ENCODE peak calls at places on chromosomes 3 and 15, in five cellular contexts. One of them, this sample, is unnamed.

GRCh38 chr3:49119036-49119435 is 1.6 kb downstream of the USP19 start:
- DNase-seq in vagina: no peak
- DNase-seq in MM.1S: no peak
- DNase-seq in lower lobe of right lung: no peak
- DNase-seq in mucosa of descending colon: no peak
- DNase-seq in this sample: no peak

GRCh38 chr15:62594017-62594416 is 428.9 kb upstream of the C2CD4B start:
- DNase-seq in lower lobe of right lung: no peak
- DNase-seq in MM.1S: no peak
- DNase-seq in mucosa of descending colon: no peak
- DNase-seq in vagina: no peak
- DNase-seq in this sample: no peak

GRCh38 chr3:124217542-124217941 is 225.6 kb upstream of the ROPN1 start:
- DNase-seq in MM.1S: peak; percentile 74
- DNase-seq in lower lobe of right lung: no peak
- DNase-seq in vagina: no peak
- DNase-seq in mucosa of descending colon: no peak
- DNase-seq in this sample: no peak

GRCh38 chr15:79179108-79179561 is 88.6 kb upstream of the RASGRF1 start:
- DNase-seq in mucosa of descending colon: no peak
- DNase-seq in lower lobe of right lung: no peak
- DNase-seq in MM.1S: no peak
- DNase-seq in vagina: no peak
- DNase-seq in this sample: no peak

GRCh38 chr15:68578175-68578959 is 426 bp upstream of the CORO2B start:
- DNase-seq in mucosa of descending colon: peak; percentile 72
- DNase-seq in vagina: no peak
- DNase-seq in lower lobe of right lung: peak; percentile 72
- DNase-seq in MM.1S: no peak
- DNase-seq in this sample: peak; percentile 75

GRCh38 chr15:52652984-52653383 is 26.2 kb downstream of the ATOSA start:
- DNase-seq in lower lobe of right lung: no peak
- DNase-seq in MM.1S: no peak
- DNase-seq in mucosa of descending colon: no peak
- DNase-seq in vagina: no peak
- DNase-seq in this sample: no peak

GRCh38 chr3:88235102-88235501 is 85.3 kb downstream of the C3orf38 start:
- DNase-seq in mucosa of descending colon: no peak
- DNase-seq in lower lobe of right lung: no peak
- DNase-seq in vagina: no peak
- DNase-seq in MM.1S: no peak
- DNase-seq in this sample: no peak

GRCh38 chr3:139358857-139359562 is 15.2 kb downstream of the MRPS22 start:
- DNase-seq in MM.1S: no peak
- DNase-seq in vagina: no peak
- DNase-seq in lower lobe of right lung: no peak
- DNase-seq in mucosa of descending colon: no peak
- DNase-seq in this sample: no peak

GRCh38 chr3:27943106-27943505 is 221.0 kb upstream of the EOMES start:
- DNase-seq in lower lobe of right lung: no peak
- DNase-seq in vagina: no peak
- DNase-seq in mucosa of descending colon: no peak
- DNase-seq in MM.1S: no peak
- DNase-seq in this sample: no peak

GRCh38 chr3:72896996-72897757 is 9.3 kb downstream of the GXYLT2 start:
- DNase-seq in lower lobe of right lung: no peak
- DNase-seq in vagina: no peak
- DNase-seq in MM.1S: no peak
- DNase-seq in mucosa of descending colon: no peak
- DNase-seq in this sample: no peak

GRCh38 chr15:22979699-22980188 is 424 bp downstream of the CYFIP1 start:
- DNase-seq in mucosa of descending colon: peak; percentile 59
- DNase-seq in MM.1S: no peak
- DNase-seq in lower lobe of right lung: no peak
- DNase-seq in vagina: no peak
- DNase-seq in this sample: peak; percentile 64

GRCh38 chr15:33956397-33956796 is 11.9 kb upstream of the CHRM5 start:
- DNase-seq in lower lobe of right lung: no peak
- DNase-seq in vagina: no peak
- DNase-seq in mucosa of descending colon: no peak
- DNase-seq in MM.1S: no peak
- DNase-seq in this sample: no peak

GRCh38 chr3:153260681-153261080 is 98.7 kb downstream of the RAP2B start:
- DNase-seq in MM.1S: no peak
- DNase-seq in lower lobe of right lung: no peak
- DNase-seq in mucosa of descending colon: no peak
- DNase-seq in vagina: no peak
- DNase-seq in this sample: no peak

GRCh38 chr3:159788987-159789386 is 199.6 kb upstream of the IL12A start:
- DNase-seq in lower lobe of right lung: no peak
- DNase-seq in MM.1S: no peak
- DNase-seq in mucosa of descending colon: no peak
- DNase-seq in vagina: no peak
- DNase-seq in this sample: no peak

GRCh38 chr3:45003859-45004258 is 22.2 kb upstream of the CLEC3B start:
- DNase-seq in vagina: no peak
- DNase-seq in mucosa of descending colon: no peak
- DNase-seq in lower lobe of right lung: no peak
- DNase-seq in MM.1S: peak; percentile 85
- DNase-seq in this sample: no peak

GRCh38 chr15:75929799-75930565 is 26.3 kb downstream of the FBXO22 start:
- DNase-seq in lower lobe of right lung: no peak
- DNase-seq in mucosa of descending colon: no peak
- DNase-seq in MM.1S: peak; percentile 77
- DNase-seq in vagina: no peak
- DNase-seq in this sample: no peak

GRCh38 chr15:50289749-50290148 is 24.2 kb upstream of the HDC start:
- DNase-seq in lower lobe of right lung: no peak
- DNase-seq in vagina: no peak
- DNase-seq in mucosa of descending colon: no peak
- DNase-seq in MM.1S: no peak
- DNase-seq in this sample: no peak

GRCh38 chr3:156762631-156763185 is 63.4 kb upstream of the LEKR1 start:
- DNase-seq in MM.1S: no peak
- DNase-seq in vagina: no peak
- DNase-seq in lower lobe of right lung: no peak
- DNase-seq in mucosa of descending colon: no peak
- DNase-seq in this sample: no peak

GRCh38 chr3:9669720-9670432 is 20.6 kb downstream of the MTMR14 start:
- DNase-seq in MM.1S: no peak
- DNase-seq in vagina: no peak
- DNase-seq in mucosa of descending colon: no peak
- DNase-seq in lower lobe of right lung: peak; percentile 63
- DNase-seq in this sample: no peak

GRCh38 chr3:157953565-157953964 is 152.7 kb downstream of the SHOX2 start:
- DNase-seq in vagina: no peak
- DNase-seq in lower lobe of right lung: no peak
- DNase-seq in mucosa of descending colon: no peak
- DNase-seq in MM.1S: no peak
- DNase-seq in this sample: no peak

GRCh38 chr3:72229952-72230351 is 445.0 kb upstream of the PROK2 start:
- DNase-seq in MM.1S: no peak
- DNase-seq in vagina: no peak
- DNase-seq in mucosa of descending colon: no peak
- DNase-seq in lower lobe of right lung: no peak
- DNase-seq in this sample: no peak

GRCh38 chr15:63752075-63752684 is 81.6 kb downstream of the HERC1 start:
- DNase-seq in lower lobe of right lung: no peak
- DNase-seq in MM.1S: peak; percentile 59
- DNase-seq in vagina: no peak
- DNase-seq in mucosa of descending colon: no peak
- DNase-seq in this sample: peak; percentile 70

GRCh38 chr3:49673131-49673714 is 928 bp upstream of the APEH start:
- DNase-seq in vagina: no peak
- DNase-seq in lower lobe of right lung: no peak
- DNase-seq in MM.1S: peak; percentile 28
- DNase-seq in mucosa of descending colon: no peak
- DNase-seq in this sample: no peak

GRCh38 chr3:139481116-139481515 is 4.8 kb upstream of the RBP2 start:
- DNase-seq in MM.1S: no peak
- DNase-seq in lower lobe of right lung: no peak
- DNase-seq in mucosa of descending colon: no peak
- DNase-seq in vagina: no peak
- DNase-seq in this sample: no peak

GRCh38 chr3:127773752-127774395 is 48.4 kb downstream of the MGLL start:
- DNase-seq in MM.1S: no peak
- DNase-seq in lower lobe of right lung: no peak
- DNase-seq in mucosa of descending colon: no peak
- DNase-seq in vagina: no peak
- DNase-seq in this sample: peak; percentile 52

GRCh38 chr15:43877371-43877770 is 50.6 kb downstream of the WDR76 start:
- DNase-seq in MM.1S: no peak
- DNase-seq in lower lobe of right lung: no peak
- DNase-seq in mucosa of descending colon: no peak
- DNase-seq in vagina: no peak
- DNase-seq in this sample: no peak

GRCh38 chr15:43880406-43881184 is 53.8 kb downstream of the WDR76 start:
- DNase-seq in mucosa of descending colon: no peak
- DNase-seq in vagina: no peak
- DNase-seq in lower lobe of right lung: no peak
- DNase-seq in MM.1S: no peak
- DNase-seq in this sample: no peak

GRCh38 chr15:43881944-43882343 is 55.1 kb downstream of the WDR76 start:
- DNase-seq in vagina: no peak
- DNase-seq in lower lobe of right lung: no peak
- DNase-seq in mucosa of descending colon: no peak
- DNase-seq in MM.1S: no peak
- DNase-seq in this sample: no peak

GRCh38 chr15:43878466-43878865 is 51.7 kb downstream of the WDR76 start:
- DNase-seq in vagina: no peak
- DNase-seq in mucosa of descending colon: no peak
- DNase-seq in lower lobe of right lung: no peak
- DNase-seq in MM.1S: no peak
- DNase-seq in this sample: no peak

GRCh38 chr15:43879386-43880355 is 52.9 kb downstream of the WDR76 start:
- DNase-seq in mucosa of descending colon: no peak
- DNase-seq in MM.1S: no peak
- DNase-seq in lower lobe of right lung: no peak
- DNase-seq in vagina: no peak
- DNase-seq in this sample: no peak
- H3K4me1 ChIP-seq in mucosa of descending colon: no peaks in the 10 kb centered on the region
- H3K4me1 ChIP-seq in MM.1S: no peaks in the 10 kb centered on the region
- H3K4me1 ChIP-seq in lower lobe of right lung: no peaks in the 10 kb centered on the region
- H3K4me1 ChIP-seq in vagina: no peaks in the 10 kb centered on the region
- H3K4me1 ChIP-seq in this sample: no peaks in the 10 kb centered on the region

DNA sequence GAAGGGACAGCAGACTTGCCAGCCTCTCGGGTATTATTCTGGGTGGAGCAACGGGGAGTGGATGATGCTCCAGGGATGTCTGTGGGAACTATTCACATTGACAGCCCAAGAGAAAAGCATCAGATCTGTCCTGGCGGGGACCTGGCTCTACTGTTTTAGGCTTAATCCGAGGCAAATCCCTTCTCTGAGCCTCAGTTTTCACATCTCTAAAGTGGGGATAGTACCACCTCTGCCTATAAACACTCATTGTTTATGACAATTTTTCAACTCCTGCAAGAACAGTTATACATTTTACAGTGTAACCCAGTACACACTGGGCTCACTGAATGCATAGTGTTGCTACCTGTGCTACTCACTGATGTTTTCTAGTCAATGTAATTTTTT is 9.3 kb downstream of the PDIA5 start:
- DNase-seq in MM.1S: no peak
- DNase-seq in vagina: no peak
- DNase-seq in lower lobe of right lung: no peak
- DNase-seq in mucosa of descending colon: no peak
- DNase-seq in this sample: no peak
- H3K4me1 ChIP-seq in MM.1S: no peaks in the 10 kb centered on the region
- H3K4me1 ChIP-seq in vagina: peaks cover 41% of the 10 kb centered on the region
- H3K4me1 ChIP-seq in lower lobe of right lung: peaks cover 43% of the 10 kb centered on the region
- H3K4me1 ChIP-seq in mucosa of descending colon: peaks cover 11% of the 10 kb centered on the region
- H3K4me1 ChIP-seq in this sample: no peaks in the 10 kb centered on the region

DNA sequence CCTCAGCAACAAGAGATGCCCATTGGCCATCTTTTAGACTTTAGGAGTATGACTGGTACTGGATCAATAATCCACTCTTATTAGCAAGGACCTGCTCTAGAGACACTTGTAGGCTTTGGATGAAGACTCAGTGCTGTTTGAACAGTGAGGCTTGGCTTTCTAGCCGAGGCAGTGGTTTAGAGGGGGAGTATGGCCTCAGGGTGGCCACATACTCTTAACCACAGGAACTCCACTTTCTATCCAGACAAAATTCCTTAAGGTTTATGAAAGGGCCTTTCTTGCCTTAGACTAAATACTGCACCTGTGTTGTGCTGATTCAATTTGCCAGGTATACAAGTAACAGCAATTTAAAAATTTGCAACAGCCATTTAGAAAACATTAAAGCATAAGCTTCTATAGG is 1046.3 kb downstream of the DIPK2A start:
- DNase-seq in lower lobe of right lung: no peak
- DNase-seq in mucosa of descending colon: no peak
- DNase-seq in MM.1S: no peak
- DNase-seq in vagina: no peak
- DNase-seq in this sample: no peak
- H3K4me1 ChIP-seq in lower lobe of right lung: no peaks in the 10 kb centered on the region
- H3K4me1 ChIP-seq in mucosa of descending colon: no peaks in the 10 kb centered on the region
- H3K4me1 ChIP-seq in MM.1S: no peaks in the 10 kb centered on the region
- H3K4me1 ChIP-seq in vagina: no peaks in the 10 kb centered on the region
- H3K4me1 ChIP-seq in this sample: no peaks in the 10 kb centered on the region

DNA sequence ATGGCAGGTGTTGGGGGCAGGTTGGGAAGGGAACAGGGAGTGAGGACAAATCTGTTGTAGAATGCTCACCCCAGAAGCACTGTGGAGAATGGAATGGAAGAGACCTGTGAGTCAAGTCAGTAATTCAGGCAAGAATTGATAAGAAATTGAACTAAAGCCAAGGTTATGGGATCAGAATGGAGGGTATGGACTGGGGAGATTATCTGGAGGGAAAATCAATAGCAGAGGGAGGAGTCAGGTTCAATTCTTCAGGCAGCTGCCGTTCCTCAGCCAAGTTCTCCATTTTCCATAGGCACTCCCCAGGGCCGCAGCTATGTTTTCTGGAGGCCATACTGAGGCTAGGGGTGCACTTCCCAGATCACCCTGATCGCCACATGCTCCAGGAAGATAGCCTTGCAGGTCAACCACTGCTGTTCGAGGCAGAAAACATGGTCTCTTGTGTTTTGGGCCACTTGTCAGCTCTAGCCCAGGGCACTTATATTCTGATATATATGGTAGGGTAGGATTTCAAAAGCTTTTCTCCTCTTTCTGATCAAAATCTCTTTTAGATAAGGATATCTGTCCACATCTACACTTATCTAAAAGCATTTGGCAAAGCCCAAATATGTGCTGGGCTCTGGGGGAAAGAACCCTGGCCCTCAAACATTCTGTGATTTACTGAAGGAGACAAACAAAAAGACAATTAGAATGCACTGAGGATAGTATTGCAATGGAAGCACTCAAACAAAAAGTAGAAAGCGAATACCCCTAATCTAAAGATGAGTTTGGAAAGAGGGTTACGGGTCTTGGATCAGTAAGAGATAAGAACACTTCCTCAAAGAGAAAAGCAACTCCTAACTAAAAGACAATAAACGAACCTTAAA is 92.3 kb downstream of the TMEM212 start:
- DNase-seq in mucosa of descending colon: no peak
- DNase-seq in MM.1S: no peak
- DNase-seq in lower lobe of right lung: no peak
- DNase-seq in vagina: no peak
- DNase-seq in this sample: no peak
- H3K4me1 ChIP-seq in mucosa of descending colon: no peaks in the 10 kb centered on the region
- H3K4me1 ChIP-seq in MM.1S: no peaks in the 10 kb centered on the region
- H3K4me1 ChIP-seq in lower lobe of right lung: no peaks in the 10 kb centered on the region
- H3K4me1 ChIP-seq in vagina: no peaks in the 10 kb centered on the region
- H3K4me1 ChIP-seq in this sample: no peaks in the 10 kb centered on the region

This sample was measured in Peyer's patch.